ENCODE peak calls at places on chromosomes 1 and 21, in seven cellular contexts. S is body of pancreas, R is fibroblast of lung, Y is adrenal gland, M is lower lobe of right lung, H is AG09309, N is IMR-90. A is an unnamed sample.

GRCh38 chr1:113808450-113809195 is 3.7 kb downstream of the RSBN1 start:
- DNase-seq in S (no peak), N (no peak), M (no peak), H (no peak), R (no peak), Y (no peak), A (no peak)

GRCh38 chr21:42455196-42455595 is 40.8 kb downstream of the RSPH1 start:
- DNase-seq in Y (no peak), H (no peak), M (no peak), R (no peak), S (no peak), N (no peak), A (no peak)

GRCh38 chr1:225228871-225229303 is 199.0 kb downstream of the LBR start:
- DNase-seq in M (no peak), R (no peak), Y (no peak), N (no peak), H (no peak), S (no peak), A (no peak)

GRCh38 chr1:183365093-183365492 is 53.1 kb downstream of the NMNAT2 start:
- DNase-seq in N (no peak), Y (no peak), R (no peak), S (no peak), M (no peak), H (no peak), A (no peak)

GRCh38 chr1:21938791-21939538 is 1.9 kb upstream of the HSPG2 start:
- DNase-seq in N (no peak), S (no peak), Y (no peak), M (no peak), H (no peak), R (no peak), A (no peak)

GRCh38 chr1:2848006-2848670 is 46.6 kb upstream of the TTC34 start:
- DNase-seq in Y (no peak), R (no peak), S (no peak), N (no peak), H (no peak), M (peak), A (no peak)

GRCh38 chr1:107477233-107477632 is 336.4 kb downstream of the NTNG1 start:
- DNase-seq in H (no peak), N (no peak), R (no peak), Y (no peak), M (no peak), S (no peak), A (no peak)

GRCh38 chr1:113396585-113396984 is 6.3 kb downstream of the MAGI3 start:
- DNase-seq in M (no peak), H (peak), Y (no peak), R (peak), N (peak), S (peak), A (no peak)

GRCh38 chr1:29708818-29709710 is 472.7 kb downstream of the PTPRU start:
- DNase-seq in H (no peak), S (no peak), Y (no peak), R (peak), N (peak), M (no peak), A (peak)

GRCh38 chr1:74505133-74505532 is 7.3 kb downstream of the LRRC53 start:
- DNase-seq in Y (no peak), R (no peak), S (no peak), M (no peak), N (no peak), H (no peak), A (no peak)

GRCh38 chr1:27403065-27403726 is 10.8 kb downstream of the GPR3 start:
- DNase-seq in H (no peak), N (peak), Y (no peak), M (no peak), S (peak), R (peak), A (no peak)
- TF ChIP-seq CTCF in H (no peak), N (peak), Y (no peak), M (no peak), S (no peak), R (peak), A (peak)

GRCh38 chr1:46614604-46614984 is 2.0 kb downstream of the MOB3C start:
- DNase-seq in R (no peak), S (no peak), Y (no peak), N (no peak), H (no peak), M (no peak), A (no peak)
- TF ChIP-seq CTCF in R (no peak), S (no peak), Y (no peak), N (no peak), H (no peak), M (no peak), A (no peak)

GRCh38 chr1:64654519-64655341 is 90.1 kb upstream of the RAVER2 start:
- DNase-seq in R (peak), Y (peak), S (no peak), M (no peak), H (peak), N (peak), A (peak)
- TF ChIP-seq CTCF in R (peak), Y (peak), S (no peak), M (no peak), H (peak), N (no peak), A (peak)

GRCh38 chr1:11720033-11720376 is 15.9 kb upstream of the AGTRAP start:
- DNase-seq in N (no peak), Y (no peak), R (no peak), M (no peak), S (no peak), H (no peak), A (no peak)
- TF ChIP-seq CTCF in N (no peak), Y (no peak), R (no peak), M (no peak), S (no peak), H (no peak), A (no peak)

DNA sequence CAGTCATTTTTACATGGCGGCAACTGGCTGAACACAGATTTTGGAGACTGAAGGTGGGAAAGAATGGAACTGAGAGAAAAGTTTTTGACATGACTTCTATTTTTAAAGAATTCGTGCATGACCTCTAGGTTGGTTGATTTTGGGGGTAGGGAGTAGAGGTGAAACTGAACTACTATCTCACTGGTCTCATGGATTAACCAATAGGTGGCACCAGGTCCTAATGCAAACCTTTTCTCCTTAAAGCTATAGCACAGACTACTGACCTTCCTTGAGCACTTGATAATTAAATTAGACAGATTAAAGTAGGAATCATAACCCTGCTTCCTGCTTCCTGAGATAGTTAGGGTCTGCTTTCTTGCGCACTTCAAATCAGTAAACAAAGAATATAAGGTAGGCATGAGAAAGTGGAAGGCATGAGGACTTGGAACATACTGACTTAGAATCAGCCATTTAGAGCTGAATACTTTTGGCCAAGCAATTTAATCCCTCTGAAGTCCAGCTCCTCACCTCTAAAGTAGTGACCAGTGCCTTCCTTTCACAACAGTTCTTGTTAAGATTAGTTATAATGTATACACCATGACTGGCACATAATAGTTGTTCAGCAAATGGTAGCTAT is 206.0 kb downstream of the CENPF start:
- DNase-seq in R (peak), Y (no peak), H (no peak), N (peak), M (no peak), S (no peak), A (no peak)
- TF ChIP-seq CTCF in R (peak), Y (no peak), H (peak), N (peak), M (no peak), S (no peak), A (peak)

GRCh38 chr21:36928960-36929359 is 37.5 kb downstream of the HLCS start:
- DNase-seq in S (no peak), M (no peak), Y (no peak), R (no peak), N (no peak), H (no peak), A (no peak)
- TF ChIP-seq CTCF in S (no peak), M (no peak), Y (no peak), R (no peak), N (no peak), H (no peak), A (no peak)

A was measured in AG09319.